ENCODE peak calls at places on chromosome 17, in seven cellular contexts. S, B, U, C, Y, K and A are unnamed samples.

GRCh38 chr17:44966348-44967025 is 1.6 kb downstream of the C1QL1 start:
- DNase-seq in S (no peak), B (no peak), U (no peak), C (no peak), Y (no peak), K (peak; percentile 50), A (no peak)

GRCh38 chr17:75842963-75843576 is 1.1 kb downstream of the UNC13D start:
- DNase-seq in S (no peak), B (no peak), U (no peak), C (no peak), Y (peak; percentile 67), K (no peak), A (no peak)

GRCh38 chr17:17107891-17108680 is 65.8 kb downstream of the MPRIP start:
- DNase-seq in S (no peak), B (no peak), U (no peak), C (no peak), Y (no peak), K (no peak), A (no peak)

GRCh38 chr17:9021985-9022552 is 759 bp downstream of the NTN1 start:
- DNase-seq in S (no peak), B (no peak), U (no peak), C (peak; percentile 36), Y (peak; percentile 65), K (peak; percentile 55), A (no peak)

GRCh38 chr17:2058521-2059124 is 3.7 kb downstream of the HIC1 start:
- DNase-seq in S (peak; percentile 81), B (no peak), U (peak; percentile 84), C (no peak), Y (peak; percentile 93), K (peak; percentile 82), A (no peak)

GRCh38 chr17:73633736-73634135 is 10.5 kb downstream of the SDK2 start:
- DNase-seq in S (no peak), B (no peak), U (no peak), C (no peak), Y (peak; percentile 36), K (no peak), A (no peak)

GRCh38 chr17:17125136-17126084 is 80.7 kb downstream of the PLD6 start:
- DNase-seq in S (no peak), B (no peak), U (no peak), C (no peak), Y (no peak), K (no peak), A (no peak)

GRCh38 chr17:55264273-55264639 is 504 bp upstream of the HLF start:
- DNase-seq in S (no peak), B (no peak), U (peak; percentile 42), C (no peak), Y (no peak), K (peak; percentile 31), A (no peak)

GRCh38 chr17:70050192-70050591 is 24.8 kb upstream of the KCNJ16 start:
- DNase-seq in S (no peak), B (no peak), U (no peak), C (no peak), Y (no peak), K (no peak), A (no peak)

GRCh38 chr17:43003542-43004172 is 2.9 kb upstream of the IFI35 start:
- DNase-seq in S (no peak), B (no peak), U (no peak), C (no peak), Y (peak; percentile 51), K (peak; percentile 71), A (no peak)

GRCh38 chr17:42521666-42522262 is 14.3 kb upstream of the NAGLU start:
- DNase-seq in S (no peak), B (no peak), U (peak; percentile 62), C (no peak), Y (no peak), K (no peak), A (no peak)

GRCh38 chr17:62714016-62714777 is 86.7 kb downstream of the MRC2 start:
- DNase-seq in S (no peak), B (no peak), U (no peak), C (no peak), Y (no peak), K (no peak), A (no peak)

GRCh38 chr17:81722184-81723120 is 10.4 kb downstream of the SLC25A10 start:
- DNase-seq in S (peak; percentile 96), B (no peak), U (no peak), C (no peak), Y (peak; percentile 92), K (no peak), A (no peak)

GRCh38 chr17:9512323-9513168 is 63.1 kb downstream of the STX8 start:
- DNase-seq in S (no peak), B (no peak), U (no peak), C (no peak), Y (no peak), K (no peak), A (no peak)

GRCh38 chr17:1231456-1231855 is 38.8 kb upstream of the BHLHA9 start:
- DNase-seq in S (no peak), B (no peak), U (no peak), C (no peak), Y (peak; percentile 83), K (no peak), A (no peak)

GRCh38 chr17:19387921-19388521 is 1.0 kb upstream of the MFAP4 start:
- DNase-seq in S (no peak), B (no peak), U (no peak), C (no peak), Y (no peak), K (no peak), A (no peak)

GRCh38 chr17:1177099-1177996 is 2.4 kb downstream of the ABR start:
- DNase-seq in S (no peak), B (no peak), U (no peak), C (no peak), Y (no peak), K (no peak), A (no peak)

DNA sequence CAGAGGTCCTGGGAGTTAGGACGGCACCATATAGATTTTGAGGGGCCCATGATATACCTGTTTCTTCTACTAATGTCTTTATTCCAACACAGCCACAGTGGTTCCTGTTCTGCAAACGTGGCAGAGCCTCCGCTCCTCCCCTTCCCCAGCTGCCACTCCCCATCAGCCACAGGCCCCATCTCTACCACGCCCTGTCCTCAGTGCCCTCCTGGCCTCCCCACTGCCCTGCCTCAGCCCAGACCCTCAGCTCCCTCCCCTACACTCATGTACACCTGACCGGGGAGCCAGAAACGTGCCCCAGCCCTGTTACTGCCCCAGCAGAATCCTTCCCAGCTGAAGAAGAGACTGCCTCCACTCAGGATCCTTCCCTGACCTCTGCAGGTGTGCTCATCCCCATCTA is 11.9 kb upstream of the RBFOX3 start:
- DNase-seq in S (peak; percentile 2), B (no peak), U (no peak), C (no peak), Y (peak; percentile 38), K (no peak), A (no peak)
- H3K27me3 ChIP-seq in S (no peaks in the 10 kb centered on the region), B (peaks cover 64% of the 10 kb centered on the region), U (no peaks in the 10 kb centered on the region), C (peaks cover 29% of the 10 kb centered on the region), Y (peaks cover 17% of the 10 kb centered on the region), K (no peaks in the 10 kb centered on the region), A (no peaks in the 10 kb centered on the region)

DNA sequence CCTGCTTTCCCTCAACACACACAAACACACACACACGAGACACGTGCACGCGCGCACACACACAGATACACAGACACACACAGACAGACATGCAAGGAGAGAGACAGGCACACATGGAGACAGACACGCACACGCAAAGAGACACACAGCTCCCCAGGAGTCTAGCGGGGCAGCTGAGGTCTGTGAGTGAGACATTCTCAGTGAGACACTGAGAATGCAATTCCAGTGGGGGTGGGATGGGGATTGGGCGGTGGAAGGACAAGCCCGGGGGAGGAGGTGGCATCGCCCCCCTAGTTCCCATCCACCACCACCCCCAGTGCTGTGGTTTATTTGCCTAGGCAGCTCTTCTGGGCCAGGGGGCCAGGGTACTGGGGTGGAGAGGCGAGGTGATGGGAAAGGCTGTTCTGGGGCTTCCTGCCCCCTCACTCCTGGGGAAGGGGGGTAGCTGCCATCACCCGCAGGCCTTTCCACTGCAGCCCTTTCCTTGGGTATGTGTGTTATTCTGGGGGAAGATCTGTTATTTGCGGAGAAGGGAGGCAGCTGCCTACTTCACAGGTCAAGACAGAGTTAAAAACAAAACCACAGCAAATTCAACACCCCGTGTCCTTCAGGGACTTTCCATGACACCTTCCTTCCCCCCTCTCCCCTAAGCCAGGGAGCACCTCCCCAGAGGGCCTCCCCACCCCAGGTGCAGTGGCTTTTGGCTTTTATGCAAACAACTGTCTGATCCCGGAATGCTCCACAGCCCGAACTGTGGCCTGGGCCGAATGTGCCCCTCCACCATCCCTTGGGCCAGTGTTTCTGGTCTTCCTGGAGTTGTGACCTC is 18.0 kb downstream of the GRB7 start:
- DNase-seq in S (no peak), B (no peak), U (no peak), C (no peak), Y (no peak), K (no peak), A (no peak)
- H3K4me1 ChIP-seq in S (peaks cover 29% of the 10 kb centered on the region), B (peaks cover 18% of the 10 kb centered on the region), U (no peaks in the 10 kb centered on the region), C (peaks cover 2% of the 10 kb centered on the region), Y (peaks cover 13% of the 10 kb centered on the region), K (peaks cover 20% of the 10 kb centered on the region), A (no peaks in the 10 kb centered on the region)

DNA sequence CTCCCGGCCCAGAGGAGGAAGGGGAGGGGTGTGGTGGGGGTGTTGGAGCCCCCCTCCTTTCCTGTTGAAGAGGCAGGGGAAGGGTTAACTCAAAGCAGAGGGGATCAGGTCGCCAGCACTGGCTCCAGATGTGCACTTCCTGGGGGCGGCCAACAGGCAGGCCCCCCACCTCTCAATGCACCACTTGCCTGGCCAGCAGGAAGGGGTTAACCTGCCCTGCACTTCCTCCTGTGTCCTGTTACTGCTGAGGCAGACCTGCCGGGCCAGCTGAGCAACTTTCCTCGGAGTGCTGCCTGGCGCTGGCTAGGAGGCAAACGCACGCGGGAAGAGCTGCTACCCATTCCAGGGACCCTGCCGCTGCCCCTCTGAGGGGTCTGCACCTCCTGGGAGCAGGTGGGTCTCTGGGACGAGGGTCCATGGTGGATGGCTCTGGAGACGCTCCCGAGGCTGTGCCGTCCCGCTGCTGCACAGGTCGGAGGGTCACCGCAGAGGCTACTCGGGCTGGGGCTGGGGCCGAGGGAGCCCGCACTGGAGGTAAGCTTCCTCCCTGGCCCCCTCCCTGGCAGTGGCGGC is at the start of gene EPN3:
- DNase-seq in S (peak; percentile 83), B (no peak), U (peak; percentile 51), C (no peak), Y (peak; percentile 85), K (peak; percentile 78), A (no peak)
- H3K4me3 ChIP-seq in S (peak within 1 kb of the TSS; percentile 28), B (peak within 1 kb of the TSS; percentile 69), U (peak within 1 kb of the TSS; percentile 33), C (no peak within 1 kb of the TSS), Y (no peak within 1 kb of the TSS), K (peak within 1 kb of the TSS; percentile 86), A (no peak within 1 kb of the TSS)

DNA sequence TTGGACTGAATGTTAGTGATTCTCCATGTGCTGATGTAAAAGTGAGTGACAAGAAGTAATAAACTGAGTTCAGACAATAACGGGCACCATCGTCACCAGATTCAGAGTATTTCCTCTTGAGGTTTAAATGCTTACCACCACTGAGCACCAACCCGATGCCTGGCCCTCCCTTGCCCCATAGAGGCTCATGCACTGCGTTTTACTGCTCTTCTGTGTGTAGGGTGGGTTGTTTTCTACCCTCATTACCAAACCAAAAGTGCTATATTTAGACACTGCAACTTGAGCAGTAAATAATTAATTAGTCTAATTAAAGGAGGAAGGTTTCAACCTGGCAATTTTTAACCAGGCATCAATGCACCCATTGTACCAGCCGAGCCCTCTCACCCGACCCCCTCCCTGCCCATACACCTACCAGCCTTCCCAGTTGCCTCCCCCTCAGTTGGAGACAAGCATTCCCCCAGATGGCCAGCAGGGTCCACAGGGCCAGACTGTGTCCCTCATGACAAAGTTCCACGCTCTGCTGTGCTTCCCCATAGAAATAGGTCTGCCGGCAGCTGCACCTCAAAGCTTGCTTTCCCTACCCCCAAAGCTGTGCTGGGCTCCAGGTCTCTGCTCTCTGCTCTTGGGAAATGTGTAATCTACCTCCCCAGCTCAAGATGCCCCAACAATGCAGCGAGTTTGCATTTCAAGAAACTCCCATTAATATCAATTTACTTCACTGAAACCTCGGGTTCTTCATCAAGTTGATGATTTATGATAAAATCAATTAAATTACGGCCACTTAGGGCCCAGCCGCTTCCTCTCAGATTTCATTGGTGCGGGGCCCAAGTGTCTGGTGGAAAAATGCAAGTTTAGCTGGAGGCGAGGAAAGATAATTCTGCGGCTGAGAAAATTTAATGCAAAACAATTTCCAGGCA is 16.0 kb downstream of the HOXB4 start:
- DNase-seq in S (no peak), B (no peak), U (no peak), C (no peak), Y (no peak), K (no peak), A (no peak)
- H3K27me3 ChIP-seq in S (no peaks in the 10 kb centered on the region), B (peaks cover 76% of the 10 kb centered on the region), U (no peaks in the 10 kb centered on the region), C (peaks cover 98% of the 10 kb centered on the region), Y (peaks cover 28% of the 10 kb centered on the region), K (peaks cover 100% of the 10 kb centered on the region), A (no peaks in the 10 kb centered on the region)